ENCODE peak calls at places on chromosome 16, in eight cellular contexts. M, R, O, K, H, Q, A and I are unnamed samples.

GRCh38 chr16:52577130-52577706 is 30.3 kb upstream of the TOX3 start:
- DNase-seq in H (no peak), K (no peak), M (no peak), O (no peak), A (no peak), R (no peak), Q (no peak), I (no peak)

GRCh38 chr16:53743149-53743566 is 39.2 kb downstream of the FTO start:
- DNase-seq in A (no peak), K (no peak), O (peak), M (no peak), R (peak), Q (no peak), H (no peak), I (no peak)

GRCh38 chr16:58124601-58124915 is 4.6 kb downstream of the CFAP20 start:
- DNase-seq in K (no peak), R (no peak), H (no peak), A (no peak), O (peak), M (peak), Q (peak), I (no peak)

GRCh38 chr16:54591816-54592246 is 305.2 kb upstream of the IRX3 start:
- DNase-seq in K (no peak), M (no peak), Q (no peak), O (no peak), R (no peak), A (no peak), H (no peak), I (no peak)

GRCh38 chr16:54946909-54947308 is 16.2 kb downstream of the IRX5 start:
- DNase-seq in M (no peak), R (no peak), H (no peak), O (no peak), A (no peak), Q (no peak), K (no peak), I (no peak)

GRCh38 chr16:16092925-16093624 is 130.2 kb downstream of the ABCC6 start:
- DNase-seq in H (no peak), K (no peak), A (no peak), M (peak), O (no peak), Q (no peak), R (no peak), I (no peak)

GRCh38 chr16:28494141-28494851 is at the start of gene APOBR:
- DNase-seq in M (no peak), A (no peak), K (no peak), R (no peak), H (no peak), O (no peak), Q (no peak), I (peak)

GRCh38 chr16:66961065-66961744 is at the start of gene CES3:
- DNase-seq in H (peak), O (peak), A (peak), M (peak), R (peak), Q (no peak), K (peak), I (peak)

GRCh38 chr16:50403491-50403890 is 34.7 kb upstream of the BRD7 start:
- DNase-seq in K (no peak), A (no peak), R (no peak), H (peak), M (no peak), O (no peak), Q (no peak), I (no peak)

GRCh38 chr16:8831450-8832382 is 34.1 kb downstream of the PMM2 start:
- DNase-seq in O (no peak), A (no peak), H (no peak), K (no peak), R (no peak), M (no peak), Q (peak), I (no peak)

GRCh38 chr16:35664091-35664693 is 2204.8 kb downstream of the TP53TG3F start:
- DNase-seq in K (no peak), H (no peak), A (no peak), M (no peak), R (no peak), O (no peak), Q (peak), I (no peak)

GRCh38 chr16:86848821-86849220 is 270.5 kb downstream of the FOXL1 start:
- DNase-seq in R (no peak), O (no peak), Q (no peak), H (no peak), M (peak), K (no peak), A (no peak), I (no peak)

GRCh38 chr16:74226361-74226979 is 70.1 kb upstream of the PSMD7 start:
- DNase-seq in A (no peak), H (no peak), M (no peak), O (peak), R (peak), Q (no peak), K (no peak), I (no peak)

GRCh38 chr16:57374067-57374534 is 1.8 kb downstream of the CX3CL1 start:
- DNase-seq in K (no peak), H (no peak), O (no peak), Q (no peak), R (no peak), M (peak), A (no peak), I (no peak)

GRCh38 chr16:67022531-67023214 is 6.3 kb upstream of the CBFB start:
- DNase-seq in O (peak), H (no peak), R (no peak), M (peak), K (no peak), A (no peak), Q (no peak), I (no peak)

GRCh38 chr16:71289732-71290062 is 495 bp upstream of the CMTR2 start:
- DNase-seq in K (no peak), H (no peak), R (no peak), M (no peak), A (no peak), O (no peak), Q (no peak), I (no peak)

GRCh38 chr16:71288570-71288889 is 672 bp downstream of the CMTR2 start:
- DNase-seq in K (peak), A (no peak), R (no peak), O (no peak), H (no peak), Q (no peak), M (no peak), I (no peak)

GRCh38 chr16:71287903-71288302 is 1.3 kb downstream of the CMTR2 start:
- DNase-seq in K (peak), O (no peak), H (no peak), A (no peak), Q (no peak), M (no peak), R (no peak), I (no peak)

GRCh38 chr16:71287454-71287853 is 1.7 kb downstream of the CMTR2 start:
- DNase-seq in O (no peak), M (no peak), H (no peak), A (no peak), K (no peak), R (no peak), Q (no peak), I (no peak)

GRCh38 chr16:71288890-71289731 is at the start of gene CMTR2:
- DNase-seq in H (peak), R (peak), A (peak), K (peak), M (peak), O (peak), Q (peak), I (peak)
- TF ChIP-seq CTCF in H (no peak), R (no peak), A (no peak), K (no peak), M (peak), O (no peak), Q (no peak), I (no peak)

GRCh38 chr16:77787452-77787851 is 912 bp upstream of the VAT1L start:
- DNase-seq in A (no peak), Q (no peak), O (no peak), K (no peak), R (no peak), M (no peak), H (no peak), I (no peak)

GRCh38 chr16:77785365-77785764 is 3.0 kb upstream of the VAT1L start:
- DNase-seq in M (no peak), A (no peak), R (no peak), H (no peak), Q (no peak), K (no peak), O (no peak), I (no peak)

GRCh38 chr16:77782694-77783093 is 5.7 kb upstream of the VAT1L start:
- DNase-seq in K (no peak), Q (no peak), A (no peak), O (no peak), H (no peak), M (no peak), R (peak), I (no peak)

GRCh38 chr16:77786448-77786847 is 1.9 kb upstream of the VAT1L start:
- DNase-seq in A (no peak), O (no peak), Q (no peak), K (no peak), M (no peak), H (no peak), R (no peak), I (no peak)

DNA sequence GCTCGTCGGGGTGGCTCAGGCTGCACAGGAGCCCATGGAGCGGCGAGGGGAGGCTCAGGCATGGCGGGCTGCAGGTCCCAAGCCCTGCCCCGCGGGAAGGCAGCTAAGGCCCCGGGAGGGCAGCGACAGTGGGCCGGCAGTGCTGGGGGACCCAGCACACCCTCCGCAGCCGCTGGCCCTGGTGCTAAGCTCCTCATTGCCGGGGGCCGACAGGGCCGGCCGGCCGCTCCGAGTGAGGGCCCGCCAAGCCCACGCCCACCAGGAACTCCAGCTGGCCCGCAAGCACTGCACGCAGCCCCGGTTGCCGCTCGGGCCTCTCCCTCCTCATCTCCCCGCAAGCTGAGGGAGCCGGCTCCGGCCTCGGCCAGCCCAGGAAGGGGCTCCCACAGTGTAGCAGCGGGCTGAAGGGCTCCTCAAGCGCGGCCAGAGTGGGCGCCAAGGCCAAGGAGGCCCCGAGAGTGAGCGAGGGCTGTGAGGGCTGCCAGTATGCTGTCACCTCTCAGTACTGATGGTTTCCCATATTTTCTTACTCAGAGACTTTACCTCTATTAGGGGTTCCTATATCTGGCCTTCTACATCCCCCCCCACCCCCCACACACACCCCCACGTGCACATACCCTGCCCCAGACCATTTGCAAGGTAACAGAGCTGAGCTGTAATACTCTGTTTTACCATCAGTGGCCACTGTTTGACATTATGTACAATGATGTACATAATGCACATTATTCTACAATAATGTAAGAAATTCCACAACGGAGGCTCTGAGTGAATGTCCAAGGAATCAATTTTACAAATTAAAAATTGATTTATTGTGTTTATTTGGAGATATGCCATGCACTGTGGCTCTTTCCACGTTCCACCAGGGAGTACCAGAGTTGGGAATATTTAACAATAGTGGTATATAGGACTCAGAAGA is 3.7 kb upstream of the VAT1L start:
- DNase-seq in H (no peak), O (no peak), M (no peak), A (no peak), R (no peak), Q (no peak), K (no peak), I (no peak)
- TF ChIP-seq CTCF in H (no peak), O (peak), M (peak), A (no peak), R (peak), Q (no peak), K (no peak), I (peak)

DNA sequence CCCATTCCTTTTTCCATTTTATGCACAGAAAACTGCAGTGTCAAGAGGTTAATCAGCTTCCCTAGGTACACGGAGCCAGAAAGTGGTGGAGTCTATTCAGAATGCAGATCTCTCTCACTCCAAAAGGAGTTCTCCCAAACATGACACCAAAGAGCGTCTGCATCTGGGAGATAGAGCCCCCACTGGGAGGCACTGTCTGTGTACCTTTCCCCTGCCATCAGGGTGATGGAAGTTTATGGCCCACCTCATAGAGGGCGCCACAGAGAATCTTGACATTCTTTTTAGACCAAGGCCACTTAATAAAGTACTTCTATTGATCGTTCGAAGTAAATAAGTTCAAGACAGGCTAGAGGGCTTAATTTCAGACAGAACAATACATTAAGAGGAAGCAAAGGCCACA is 493.7 kb upstream of the ERCC4 start:
- DNase-seq in Q (no peak), A (no peak), K (no peak), R (no peak), M (no peak), H (no peak), O (no peak), I (no peak)
- TF ChIP-seq CTCF in Q (no peak), A (no peak), K (no peak), R (no peak), M (peak), H (no peak), O (no peak), I (peak)

DNA sequence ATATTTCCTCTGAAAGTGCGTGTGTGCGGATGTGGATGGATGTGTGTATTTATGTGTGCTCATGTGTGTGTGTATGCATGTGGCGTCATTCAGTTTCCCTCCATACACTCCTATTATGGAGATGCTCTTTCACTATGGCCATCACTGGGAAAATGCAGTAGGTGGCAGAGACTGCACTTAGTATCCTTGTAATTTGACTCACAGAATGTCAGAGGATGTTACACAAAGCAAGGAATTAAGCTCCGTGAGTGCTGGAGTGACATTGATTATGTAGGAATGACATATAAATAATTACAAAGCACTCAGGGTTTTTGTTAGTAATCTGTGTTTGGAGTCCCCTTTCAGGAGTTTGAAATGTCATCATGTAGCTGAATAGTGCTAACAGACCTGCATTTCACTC is 59.5 kb downstream of the HS3ST4 start:
- DNase-seq in R (no peak), O (no peak), K (no peak), A (no peak), M (no peak), H (no peak), Q (no peak), I (no peak)
- TF ChIP-seq CTCF in R (no peak), O (no peak), K (no peak), A (no peak), M (no peak), H (no peak), Q (no peak), I (no peak)

GRCh38 chr16:26382607-26383006 is 684.1 kb upstream of the C16orf82 start:
- DNase-seq in A (no peak), M (no peak), H (no peak), R (no peak), Q (no peak), O (no peak), K (no peak), I (no peak)
- TF ChIP-seq CTCF in A (no peak), M (no peak), H (no peak), R (no peak), Q (no peak), O (no peak), K (no peak), I (no peak)

GRCh38 chr16:11050536-11050935 is 106.2 kb downstream of the CLEC16A start:
- DNase-seq in Q (peak), A (no peak), H (no peak), M (no peak), K (no peak), O (no peak), R (no peak), I (no peak)

GRCh38 chr16:11047057-11047456 is 102.7 kb downstream of the CLEC16A start:
- DNase-seq in A (peak), O (peak), H (no peak), Q (peak), R (no peak), M (no peak), K (no peak), I (no peak)

GRCh38 chr16:11049396-11050059 is 105.2 kb downstream of the CLEC16A start:
- DNase-seq in O (no peak), H (no peak), M (no peak), A (no peak), R (no peak), Q (peak), K (peak), I (no peak)

GRCh38 chr16:11045846-11046245 is 101.5 kb downstream of the CLEC16A start:
- DNase-seq in M (no peak), H (no peak), A (no peak), O (peak), K (no peak), Q (peak), R (no peak), I (no peak)

GRCh38 chr16:11047939-11048500 is 103.7 kb downstream of the CLEC16A start:
- DNase-seq in M (no peak), Q (peak), K (no peak), O (no peak), R (no peak), H (no peak), A (no peak), I (no peak)
- TF ChIP-seq CTCF in M (no peak), Q (no peak), K (no peak), O (no peak), R (no peak), H (no peak), A (no peak), I (no peak)

DNA sequence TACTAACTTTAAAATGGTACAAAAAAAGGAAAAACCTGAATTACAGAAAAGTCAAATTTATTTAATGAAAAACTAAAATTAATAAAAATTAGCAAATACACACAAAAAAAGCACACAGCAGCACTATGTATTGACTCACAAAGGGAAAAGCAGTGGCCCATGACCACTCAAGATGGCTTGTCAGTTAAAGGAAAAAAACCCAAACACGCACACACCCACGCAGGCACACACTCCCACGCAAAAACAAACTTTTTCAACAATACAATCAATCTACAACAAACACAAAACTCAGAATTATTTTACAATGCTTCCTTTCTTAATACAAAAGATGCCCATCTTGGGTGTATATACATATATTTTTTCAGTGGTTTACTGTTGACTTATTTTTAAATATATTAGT is 24.2 kb downstream of the SIAH1 start:
- DNase-seq in K (no peak), Q (no peak), M (no peak), R (no peak), A (no peak), O (no peak), H (no peak), I (peak)
- TF ChIP-seq CTCF in K (no peak), Q (no peak), M (no peak), R (no peak), A (no peak), O (no peak), H (no peak), I (no peak)

GRCh38 chr16:85479972-85480726 is 133.0 kb upstream of the GSE1 start:
- DNase-seq in Q (no peak), O (no peak), K (peak), R (no peak), H (peak), M (no peak), A (no peak), I (peak)
- TF ChIP-seq CTCF in Q (no peak), O (no peak), K (peak), R (no peak), H (peak), M (peak), A (no peak), I (peak)

GRCh38 chr16:46688657-46689491 is at the start of gene VPS35:
- DNase-seq in K (peak), M (peak), O (peak), R (peak), H (peak), Q (peak), A (peak), I (peak)
- TF ChIP-seq CTCF in K (peak), M (no peak), O (peak), R (peak), H (no peak), Q (no peak), A (peak), I (no peak)